ENCODE peak calls at places on chromosomes 7 and 10, in eight cellular contexts. One of them, this sample, is unnamed.

GRCh38 chr7:131521651-131522163 is 34.7 kb downstream of the PODXL start:
- DNase-seq in neural crest cell: no peak
- DNase-seq in left ventricle myocardium inferior: no peak
- DNase-seq in body of pancreas: peak
- DNase-seq in RWPE1: peak
- DNase-seq in PC-9: peak
- DNase-seq in CD8-positive, alpha-beta T cell: no peak
- DNase-seq in neural progenitor cell: peak
- DNase-seq in this sample: peak

GRCh38 chr10:34967411-34967880 is 122.7 kb downstream of the CUL2 start:
- DNase-seq in neural crest cell: no peak
- DNase-seq in left ventricle myocardium inferior: peak
- DNase-seq in body of pancreas: peak
- DNase-seq in RWPE1: no peak
- DNase-seq in PC-9: no peak
- DNase-seq in CD8-positive, alpha-beta T cell: no peak
- DNase-seq in neural progenitor cell: no peak
- DNase-seq in this sample: no peak

GRCh38 chr10:42640610-42641229 is 2.4 kb upstream of the ZNF33B start:
- DNase-seq in neural crest cell: no peak
- DNase-seq in left ventricle myocardium inferior: no peak
- DNase-seq in body of pancreas: peak
- DNase-seq in RWPE1: peak
- DNase-seq in PC-9: peak
- DNase-seq in CD8-positive, alpha-beta T cell: no peak
- DNase-seq in neural progenitor cell: no peak
- DNase-seq in this sample: peak

GRCh38 chr7:98294798-98295382 is 13.4 kb downstream of the BRI3 start:
- DNase-seq in neural crest cell: peak
- DNase-seq in left ventricle myocardium inferior: no peak
- DNase-seq in body of pancreas: peak
- DNase-seq in RWPE1: peak
- DNase-seq in PC-9: peak
- DNase-seq in CD8-positive, alpha-beta T cell: no peak
- DNase-seq in neural progenitor cell: peak
- DNase-seq in this sample: peak

GRCh38 chr7:150755473-150756099 is 18.4 kb downstream of the GIMAP5 start:
- DNase-seq in neural crest cell: no peak
- DNase-seq in left ventricle myocardium inferior: no peak
- DNase-seq in body of pancreas: no peak
- DNase-seq in RWPE1: no peak
- DNase-seq in PC-9: no peak
- DNase-seq in CD8-positive, alpha-beta T cell: peak
- DNase-seq in neural progenitor cell: no peak
- DNase-seq in this sample: no peak

GRCh38 chr10:67853512-67853911 is 15.5 kb upstream of the DNAJC12 start:
- DNase-seq in neural crest cell: no peak
- DNase-seq in left ventricle myocardium inferior: no peak
- DNase-seq in body of pancreas: no peak
- DNase-seq in RWPE1: no peak
- DNase-seq in PC-9: no peak
- DNase-seq in CD8-positive, alpha-beta T cell: no peak
- DNase-seq in neural progenitor cell: no peak
- DNase-seq in this sample: no peak

GRCh38 chr10:62038609-62039190 is 137.2 kb downstream of the ARID5B start:
- DNase-seq in neural crest cell: peak
- DNase-seq in left ventricle myocardium inferior: peak
- DNase-seq in body of pancreas: peak
- DNase-seq in RWPE1: peak
- DNase-seq in PC-9: peak
- DNase-seq in CD8-positive, alpha-beta T cell: peak
- DNase-seq in neural progenitor cell: peak
- DNase-seq in this sample: peak

GRCh38 chr10:25875555-25876165 is 58.4 kb upstream of the MYO3A start:
- DNase-seq in neural crest cell: peak
- DNase-seq in left ventricle myocardium inferior: peak
- DNase-seq in body of pancreas: peak
- DNase-seq in RWPE1: peak
- DNase-seq in PC-9: no peak
- DNase-seq in CD8-positive, alpha-beta T cell: peak
- DNase-seq in neural progenitor cell: peak
- DNase-seq in this sample: peak

GRCh38 chr7:82141427-82141826 is 302.1 kb downstream of the CACNA2D1 start:
- DNase-seq in neural crest cell: no peak
- DNase-seq in left ventricle myocardium inferior: no peak
- DNase-seq in body of pancreas: no peak
- DNase-seq in RWPE1: no peak
- DNase-seq in PC-9: no peak
- DNase-seq in CD8-positive, alpha-beta T cell: no peak
- DNase-seq in neural progenitor cell: no peak
- DNase-seq in this sample: no peak

GRCh38 chr7:161786-162185 is 30.6 kb upstream of the FAM20C start:
- DNase-seq in neural crest cell: no peak
- DNase-seq in left ventricle myocardium inferior: no peak
- DNase-seq in body of pancreas: no peak
- DNase-seq in RWPE1: no peak
- DNase-seq in PC-9: no peak
- DNase-seq in CD8-positive, alpha-beta T cell: no peak
- DNase-seq in neural progenitor cell: no peak
- DNase-seq in this sample: no peak

GRCh38 chr10:110618206-110618605 is 25.9 kb upstream of the RBM20 start:
- DNase-seq in neural crest cell: no peak
- DNase-seq in left ventricle myocardium inferior: no peak
- DNase-seq in body of pancreas: no peak
- DNase-seq in RWPE1: no peak
- DNase-seq in PC-9: no peak
- DNase-seq in CD8-positive, alpha-beta T cell: no peak
- DNase-seq in neural progenitor cell: no peak
- DNase-seq in this sample: no peak

GRCh38 chr10:47205199-47205598 is 94.8 kb upstream of the GDF10 start:
- DNase-seq in neural crest cell: no peak
- DNase-seq in left ventricle myocardium inferior: no peak
- DNase-seq in body of pancreas: no peak
- DNase-seq in RWPE1: no peak
- DNase-seq in PC-9: no peak
- DNase-seq in CD8-positive, alpha-beta T cell: no peak
- DNase-seq in neural progenitor cell: no peak
- DNase-seq in this sample: no peak

GRCh38 chr7:158407581-158408331 is 179.9 kb downstream of the PTPRN2 start:
- DNase-seq in neural crest cell: no peak
- DNase-seq in left ventricle myocardium inferior: no peak
- DNase-seq in body of pancreas: no peak
- DNase-seq in RWPE1: peak
- DNase-seq in PC-9: no peak
- DNase-seq in CD8-positive, alpha-beta T cell: no peak
- DNase-seq in neural progenitor cell: peak
- DNase-seq in this sample: no peak

GRCh38 chr10:111986079-111986478 is 197.5 kb downstream of the GPAM start:
- DNase-seq in neural crest cell: no peak
- DNase-seq in left ventricle myocardium inferior: no peak
- DNase-seq in body of pancreas: no peak
- DNase-seq in RWPE1: no peak
- DNase-seq in PC-9: no peak
- DNase-seq in CD8-positive, alpha-beta T cell: no peak
- DNase-seq in neural progenitor cell: no peak
- DNase-seq in this sample: no peak

GRCh38 chr7:93856319-93856718 is 34.2 kb downstream of the TFPI2 start:
- DNase-seq in neural crest cell: no peak
- DNase-seq in left ventricle myocardium inferior: no peak
- DNase-seq in body of pancreas: no peak
- DNase-seq in RWPE1: peak
- DNase-seq in PC-9: no peak
- DNase-seq in CD8-positive, alpha-beta T cell: no peak
- DNase-seq in neural progenitor cell: no peak
- DNase-seq in this sample: no peak

GRCh38 chr7:119270045-119270464 is 1002.9 kb upstream of the KCND2 start:
- DNase-seq in neural crest cell: peak
- DNase-seq in left ventricle myocardium inferior: no peak
- DNase-seq in body of pancreas: peak
- DNase-seq in RWPE1: peak
- DNase-seq in PC-9: peak
- DNase-seq in CD8-positive, alpha-beta T cell: no peak
- DNase-seq in neural progenitor cell: peak
- DNase-seq in this sample: peak

GRCh38 chr7:98617051-98617959 is at the start of gene NPTX2:
- DNase-seq in neural crest cell: peak
- DNase-seq in left ventricle myocardium inferior: peak
- DNase-seq in body of pancreas: peak
- DNase-seq in RWPE1: peak
- DNase-seq in PC-9: no peak
- DNase-seq in CD8-positive, alpha-beta T cell: no peak
- DNase-seq in neural progenitor cell: peak
- DNase-seq in this sample: no peak

GRCh38 chr10:82497451-82497850 is 622.5 kb downstream of the NRG3 start:
- DNase-seq in neural crest cell: no peak
- DNase-seq in left ventricle myocardium inferior: no peak
- DNase-seq in body of pancreas: no peak
- DNase-seq in RWPE1: no peak
- DNase-seq in PC-9: no peak
- DNase-seq in CD8-positive, alpha-beta T cell: no peak
- DNase-seq in neural progenitor cell: no peak
- DNase-seq in this sample: no peak

DNA sequence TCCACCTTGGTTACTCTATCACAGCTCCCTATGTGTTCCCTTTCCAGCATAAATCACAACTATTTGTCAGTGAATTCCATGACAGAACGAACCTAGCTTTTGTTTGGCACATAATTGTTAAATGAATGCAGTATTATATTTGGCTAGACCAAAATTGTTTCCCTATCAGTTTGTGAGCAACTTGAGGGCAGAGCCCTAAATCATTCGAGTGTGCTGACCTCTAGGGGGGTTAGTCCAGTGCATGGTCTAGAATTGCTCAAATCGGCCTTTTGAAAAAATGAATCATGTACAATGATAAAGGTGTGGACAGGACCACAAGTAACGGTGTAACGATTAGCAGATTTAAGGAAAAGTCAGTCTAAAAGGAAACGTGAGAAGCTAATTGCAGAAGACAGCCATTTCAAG is 475 bp upstream of the NRBF2 start:
- DNase-seq in neural crest cell: no peak
- DNase-seq in left ventricle myocardium inferior: no peak
- DNase-seq in body of pancreas: no peak
- DNase-seq in RWPE1: no peak
- DNase-seq in PC-9: no peak
- DNase-seq in CD8-positive, alpha-beta T cell: no peak
- DNase-seq in neural progenitor cell: no peak
- DNase-seq in this sample: no peak
- TF ChIP-seq CTCF in neural crest cell: no peak
- TF ChIP-seq CTCF in left ventricle myocardium inferior: no peak
- TF ChIP-seq CTCF in body of pancreas: no peak
- TF ChIP-seq CTCF in RWPE1: no peak
- TF ChIP-seq CTCF in PC-9: no peak
- TF ChIP-seq CTCF in CD8-positive, alpha-beta T cell: no peak
- TF ChIP-seq CTCF in neural progenitor cell: no peak
- TF ChIP-seq CTCF in this sample: no peak

DNA sequence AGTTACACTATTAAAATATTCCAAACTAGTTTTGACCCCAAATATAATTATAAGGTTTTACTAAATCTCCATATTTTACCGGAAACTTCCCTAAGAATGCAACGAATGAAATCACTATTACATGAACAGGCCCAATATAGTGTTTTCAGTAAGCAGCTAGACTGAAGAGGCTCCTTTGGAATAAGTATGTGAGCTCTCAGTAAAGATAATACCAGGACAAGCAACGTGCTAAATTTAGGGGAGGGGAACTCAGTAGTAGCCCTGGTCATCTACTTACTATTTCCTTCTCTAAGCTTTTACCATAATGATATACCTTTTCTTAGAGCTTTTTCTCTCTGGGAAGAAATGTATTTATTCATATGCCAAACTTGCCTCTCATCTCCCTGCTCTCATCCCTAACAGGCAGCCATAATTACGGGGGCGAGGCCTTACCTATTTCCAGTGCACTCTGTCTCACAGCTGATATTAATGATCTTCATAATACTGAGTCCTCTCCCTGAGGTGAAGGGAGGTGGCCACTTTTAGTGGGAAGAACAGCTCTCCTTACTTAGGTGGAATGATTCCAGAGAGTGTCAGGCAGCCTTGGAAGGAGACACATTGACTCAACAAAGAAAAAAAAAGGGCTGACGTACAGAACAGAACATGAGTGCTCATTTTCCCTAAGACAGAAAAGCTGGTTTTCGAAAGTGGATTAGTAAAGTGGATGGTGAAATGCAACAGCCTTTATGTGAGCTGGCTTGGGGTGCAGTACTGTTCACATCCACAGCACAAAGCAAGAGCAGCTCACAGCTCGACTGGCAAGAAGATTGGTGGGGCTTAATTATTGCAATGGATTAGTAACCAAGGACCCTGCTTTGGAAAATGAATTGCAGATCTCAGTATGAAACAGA is 165.4 kb downstream of the GLI3 start:
- DNase-seq in neural crest cell: no peak
- DNase-seq in left ventricle myocardium inferior: no peak
- DNase-seq in body of pancreas: no peak
- DNase-seq in RWPE1: peak
- DNase-seq in PC-9: no peak
- DNase-seq in CD8-positive, alpha-beta T cell: no peak
- DNase-seq in neural progenitor cell: peak
- DNase-seq in this sample: no peak
- TF ChIP-seq CTCF in neural crest cell: peak
- TF ChIP-seq CTCF in left ventricle myocardium inferior: peak
- TF ChIP-seq CTCF in body of pancreas: no peak
- TF ChIP-seq CTCF in RWPE1: no peak
- TF ChIP-seq CTCF in PC-9: no peak
- TF ChIP-seq CTCF in CD8-positive, alpha-beta T cell: no peak
- TF ChIP-seq CTCF in neural progenitor cell: peak
- TF ChIP-seq CTCF in this sample: no peak

GRCh38 chr10:128178319-128178937 is 52.2 kb upstream of the MKI67 start:
- DNase-seq in neural crest cell: peak
- DNase-seq in left ventricle myocardium inferior: no peak
- DNase-seq in body of pancreas: no peak
- DNase-seq in RWPE1: peak
- DNase-seq in PC-9: no peak
- DNase-seq in CD8-positive, alpha-beta T cell: peak
- DNase-seq in neural progenitor cell: peak
- DNase-seq in this sample: peak
- TF ChIP-seq CTCF in neural crest cell: peak
- TF ChIP-seq CTCF in left ventricle myocardium inferior: peak
- TF ChIP-seq CTCF in body of pancreas: peak
- TF ChIP-seq CTCF in RWPE1: peak
- TF ChIP-seq CTCF in PC-9: peak
- TF ChIP-seq CTCF in CD8-positive, alpha-beta T cell: peak
- TF ChIP-seq CTCF in neural progenitor cell: peak
- TF ChIP-seq CTCF in this sample: no peak

DNA sequence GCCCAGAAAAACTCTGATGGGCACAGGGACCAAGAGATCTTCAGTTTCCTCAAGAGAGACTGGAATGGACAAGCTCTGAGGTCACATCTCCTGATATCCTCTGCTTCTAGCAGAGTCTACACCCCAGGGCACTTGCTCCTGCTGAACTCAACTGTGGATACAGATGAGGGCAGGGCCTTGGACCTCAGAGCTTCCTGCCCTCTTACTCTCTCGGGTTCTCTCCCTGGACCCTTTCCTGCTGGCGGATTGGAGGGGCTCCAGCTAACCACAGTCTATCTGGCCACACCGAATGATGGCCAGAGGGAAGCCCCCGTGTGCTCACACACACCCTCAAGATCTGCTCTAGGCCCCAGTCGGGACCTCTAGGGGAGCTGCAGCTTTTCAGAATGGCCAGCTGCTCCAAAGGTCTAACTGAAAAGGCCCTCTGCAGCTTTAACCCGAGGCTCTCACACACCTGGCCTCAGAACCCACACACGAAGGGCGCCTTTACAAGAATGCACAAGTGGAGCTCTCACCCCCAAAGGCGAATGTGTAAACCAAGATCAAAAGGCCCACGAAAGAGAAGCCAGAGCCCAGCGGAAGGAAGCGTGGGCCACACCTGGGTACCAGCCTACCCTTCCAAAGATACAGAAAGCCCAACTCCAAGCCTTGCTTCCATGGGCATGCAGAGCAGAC is 65.5 kb downstream of the FAM53B start:
- DNase-seq in neural crest cell: no peak
- DNase-seq in left ventricle myocardium inferior: peak
- DNase-seq in body of pancreas: no peak
- DNase-seq in RWPE1: no peak
- DNase-seq in PC-9: no peak
- DNase-seq in CD8-positive, alpha-beta T cell: no peak
- DNase-seq in neural progenitor cell: no peak
- DNase-seq in this sample: no peak
- TF ChIP-seq CTCF in neural crest cell: no peak
- TF ChIP-seq CTCF in left ventricle myocardium inferior: no peak
- TF ChIP-seq CTCF in body of pancreas: no peak
- TF ChIP-seq CTCF in RWPE1: no peak
- TF ChIP-seq CTCF in PC-9: no peak
- TF ChIP-seq CTCF in CD8-positive, alpha-beta T cell: no peak
- TF ChIP-seq CTCF in neural progenitor cell: no peak
- TF ChIP-seq CTCF in this sample: no peak